ENCODE peak calls at places on chromosome 17, in six cellular contexts. N is pancreas, F is heart left ventricle, O is suprapubic skin, Z is prostate gland, W is transverse colon. G is an unnamed sample. For H3K27me3, the result is how much of the 10 kb centered on the place peaks cover.

GRCh38 chr17:31279401-31279800 is 17.6 kb downstream of the OMG start:
- DNase-seq in W (no peak), Z (no peak), O (no peak), N (no peak), F (no peak), G (no peak)

GRCh38 chr17:164536-165235 is 16.8 kb downstream of the DOC2B start:
- DNase-seq in W (peak), N (no peak), Z (no peak), O (no peak), F (no peak), G (no peak)

GRCh38 chr17:82089723-82090548 is 8.1 kb downstream of the FASN start:
- DNase-seq in Z (no peak), N (no peak), F (peak), W (no peak), O (no peak), G (no peak)

GRCh38 chr17:1577186-1577585 is 14.6 kb upstream of the PITPNA start:
- DNase-seq in N (peak), O (peak), W (peak), F (peak), Z (peak), G (no peak)

GRCh38 chr17:4446326-4447051 is 12.7 kb downstream of the SPNS3 start:
- DNase-seq in O (no peak), W (no peak), F (no peak), N (no peak), Z (no peak), G (no peak)

GRCh38 chr17:10875984-10876555 is 38.2 kb upstream of the PIRT start:
- DNase-seq in N (no peak), Z (peak), O (no peak), F (peak), W (peak), G (no peak)

GRCh38 chr17:282000-282911 is 70.4 kb downstream of the RPH3AL start:
- DNase-seq in Z (no peak), N (no peak), W (no peak), F (peak), O (peak), G (no peak)

GRCh38 chr17:68089881-68090280 is 54.3 kb downstream of the KPNA2 start:
- DNase-seq in W (peak), F (peak), Z (no peak), O (no peak), N (no peak), G (no peak)

GRCh38 chr17:44363613-44364159 is at the start of gene FAM171A2:
- DNase-seq in O (peak), W (peak), N (peak), Z (no peak), F (peak), G (no peak)

DNA sequence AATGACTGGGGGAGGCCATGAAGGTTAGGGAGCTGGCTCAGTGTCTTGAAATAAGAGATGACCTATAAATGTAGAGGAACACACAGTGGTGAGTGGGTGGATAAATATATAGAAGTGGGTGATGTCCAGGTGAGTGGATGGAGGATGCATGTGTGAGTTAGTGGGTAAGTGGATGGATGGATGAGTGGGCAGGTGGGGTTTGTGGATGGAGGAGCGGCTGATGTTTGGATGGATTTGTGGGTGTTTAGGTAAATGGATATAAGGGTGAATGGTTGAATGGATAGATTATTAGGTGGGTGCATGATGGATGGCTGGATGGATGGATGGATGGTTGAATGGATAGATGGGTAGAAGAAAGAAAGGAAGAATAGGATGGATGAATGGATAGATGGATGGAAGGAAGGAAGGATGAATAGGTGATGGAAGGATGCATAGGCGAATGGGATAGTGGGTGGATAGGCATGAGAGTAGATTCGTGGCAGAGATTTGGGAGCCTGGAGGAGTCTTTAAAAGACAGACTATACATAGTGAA is 19.1 kb upstream of the TAC4 start:
- DNase-seq in Z (no peak), W (no peak), F (no peak), O (no peak), N (no peak), G (no peak)
- TF ChIP-seq CTCF in Z (no peak), W (no peak), F (no peak), O (no peak), N (no peak), G (no peak)

DNA sequence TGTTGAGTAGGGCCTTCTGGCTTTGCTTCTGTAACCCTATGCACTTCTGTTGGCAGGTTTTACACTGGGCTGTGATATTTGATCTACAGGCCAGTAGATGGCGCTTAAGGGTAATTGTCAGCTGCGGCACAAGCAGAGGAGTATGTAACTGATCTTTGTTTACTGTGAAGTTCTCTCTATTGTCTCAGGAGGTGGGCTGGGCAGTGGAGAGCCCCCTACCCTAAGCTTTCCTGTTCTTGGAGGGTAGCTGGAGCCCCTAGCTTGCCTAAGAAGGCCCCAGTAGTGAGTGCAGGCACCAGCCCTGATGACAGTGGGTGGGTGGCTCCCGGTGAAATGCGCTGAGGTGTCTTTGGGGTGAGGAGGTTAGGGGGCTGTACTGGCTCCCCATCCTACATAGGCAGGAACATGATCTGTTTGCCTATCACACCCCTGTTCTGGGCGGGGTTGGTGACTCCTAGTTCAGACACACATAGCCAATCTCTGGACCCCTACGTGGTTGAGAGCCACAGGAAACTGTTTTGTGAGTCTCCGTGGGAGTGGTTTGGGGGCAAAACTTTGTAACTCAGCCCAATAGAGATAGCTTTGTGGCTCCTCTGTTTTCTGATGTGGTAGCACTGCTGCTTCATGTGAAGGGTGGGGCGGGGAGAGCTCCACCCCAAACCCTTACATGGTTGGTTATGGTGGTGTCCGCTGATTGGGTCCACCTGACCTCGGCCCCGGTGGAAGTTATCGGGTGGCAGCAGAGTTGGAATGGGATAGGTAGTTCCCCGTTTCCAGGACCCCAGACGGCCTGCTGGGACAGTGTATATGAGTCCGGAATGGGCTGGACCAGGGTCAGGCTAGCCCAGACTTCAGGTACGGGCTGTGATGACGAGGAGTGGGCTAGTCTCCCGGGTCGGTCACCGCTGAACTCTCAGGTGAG is 60.4 kb downstream of the SLFN11 start:
- DNase-seq in F (peak), Z (peak), O (no peak), W (peak), N (peak), G (peak)
- H3K4me3 ChIP-seq in F (peak), Z (no peak), O (peak), W (peak), N (peak), G (no peak)

GRCh38 chr17:76232342-76232741 is 8.0 kb downstream of the RNF157 start:
- DNase-seq in O (no peak), N (no peak), F (no peak), Z (no peak), W (no peak), G (no peak)
- H3K27me3 ChIP-seq in O (under half), N (under half), F (under half), Z (under half), W (under half), G (under half)

GRCh38 chr17:69709441-69709840 is 294.9 kb downstream of the MAP2K6 start:
- DNase-seq in W (no peak), Z (no peak), O (no peak), F (no peak), N (no peak), G (no peak)

GRCh38 chr17:69710926-69711325 is 296.4 kb downstream of the MAP2K6 start:
- DNase-seq in W (no peak), O (no peak), Z (no peak), F (no peak), N (no peak), G (no peak)

GRCh38 chr17:69702078-69702477 is 287.6 kb downstream of the MAP2K6 start:
- DNase-seq in O (no peak), Z (no peak), F (no peak), N (no peak), W (no peak), G (no peak)

DNA sequence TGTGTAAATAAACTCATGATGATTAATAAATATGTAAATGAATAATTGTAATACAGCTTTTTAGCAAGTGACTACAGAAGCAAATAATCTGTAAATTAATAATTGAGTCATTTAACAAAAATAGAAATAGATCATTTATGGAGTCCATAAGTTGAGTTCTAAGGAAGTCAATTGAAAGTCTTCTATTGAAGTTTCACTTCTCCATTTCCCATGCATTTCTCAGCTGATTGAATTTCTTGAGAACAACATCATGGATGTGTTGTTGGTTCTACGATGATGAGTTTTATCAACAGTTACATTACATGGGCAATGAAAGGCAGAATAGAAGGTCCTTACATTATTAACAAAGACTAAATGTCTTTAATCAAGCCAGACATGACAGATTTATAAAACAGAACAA is 290.4 kb downstream of the MAP2K6 start:
- DNase-seq in W (no peak), N (no peak), F (no peak), O (no peak), Z (no peak), G (no peak)
- TF ChIP-seq CTCF in W (no peak), N (no peak), F (no peak), O (no peak), Z (no peak), G (no peak)

DNA sequence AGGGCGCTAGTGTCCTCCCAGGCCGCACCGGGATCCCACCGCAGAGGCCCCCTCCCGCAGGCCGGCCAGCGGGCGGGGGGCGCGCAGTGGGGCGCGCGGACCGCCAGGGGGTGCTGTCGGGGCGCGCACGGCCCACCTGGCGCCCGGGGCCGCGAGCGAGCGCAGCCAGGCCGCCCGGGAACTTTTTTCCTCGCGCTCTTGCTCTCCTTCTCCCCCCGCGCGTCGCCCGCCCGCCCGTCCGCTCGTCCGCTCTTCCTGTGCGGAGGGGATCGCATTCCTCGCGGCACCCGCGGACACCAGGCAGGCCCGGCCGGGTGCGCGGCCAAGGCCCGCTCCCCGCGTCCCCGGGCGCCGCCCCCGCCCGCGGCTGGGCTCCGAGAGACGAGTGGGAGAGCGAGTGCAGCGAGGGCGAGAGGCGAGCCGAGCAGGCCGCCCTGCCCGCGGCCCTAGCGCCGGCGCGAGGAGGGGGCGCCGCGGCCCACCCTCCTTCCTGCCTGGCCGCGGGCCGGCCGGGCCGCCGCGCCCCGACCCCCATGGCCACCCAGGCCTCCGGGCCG is at the start of gene RAI1:
- DNase-seq in N (peak), F (peak), W (peak), O (peak), Z (peak), G (no peak)
- H3K4me3 ChIP-seq in N (peak), F (peak), W (peak), O (peak), Z (peak), G (peak)

G was measured in kidney epithelial cell.